ENCODE peak calls at places on chromosomes 11 and 22, in ten cellular contexts. Z, E, O, W, I, P, C, Q, A and F are unnamed samples.
A peak's percentile ranks its signal among the peaks of the same experiment; 100 is the strongest.

GRCh38 chr11:99316761-99317475 is 296.2 kb downstream of the CNTN5 start:
- DNase-seq in Q (no peak), A (no peak), I (no peak), O (no peak), W (no peak), P (no peak), E (no peak), Z (no peak), C (no peak), F (no peak)

GRCh38 chr22:39773976-39774539 is 119.5 kb downstream of the ENTHD1 start:
- DNase-seq in W (no peak), A (no peak), I (peak; percentile 25), P (no peak), E (peak; percentile 8), O (no peak), Z (no peak), C (peak; percentile 60), Q (no peak), F (no peak)

GRCh38 chr11:117597083-117597482 is 199.9 kb downstream of the DSCAML1 start:
- DNase-seq in I (no peak), P (no peak), A (peak; percentile 84), W (peak; percentile 62), O (no peak), C (peak; percentile 66), Z (peak; percentile 48), E (peak; percentile 22), Q (no peak), F (peak; percentile 69)

GRCh38 chr11:70539360-70540095 is 141.2 kb downstream of the CTTN start:
- DNase-seq in I (no peak), P (no peak), E (no peak), Z (no peak), O (no peak), W (no peak), Q (no peak), C (no peak), A (no peak), F (no peak)

GRCh38 chr11:128695539-128696221 is 1.8 kb downstream of the FLI1 start:
- DNase-seq in P (no peak), I (peak; percentile 36), Q (no peak), E (no peak), W (no peak), O (no peak), A (no peak), C (peak; percentile 86), Z (no peak), F (no peak)

GRCh38 chr11:46222485-46223251 is 54.8 kb upstream of the CREB3L1 start:
- DNase-seq in C (no peak), E (no peak), A (no peak), O (no peak), Q (no peak), Z (no peak), W (no peak), I (no peak), P (no peak), F (no peak)

GRCh38 chr11:66080055-66080817 is 10.2 kb downstream of the PACS1 start:
- DNase-seq in W (no peak), P (no peak), C (no peak), I (no peak), O (peak; percentile 48), E (peak; percentile 49), Z (peak; percentile 89), A (no peak), Q (no peak), F (peak; percentile 19)

GRCh38 chr22:46575915-46576555 is 38.6 kb upstream of the CELSR1 start:
- DNase-seq in A (peak; percentile 41), Z (no peak), C (no peak), I (no peak), W (no peak), Q (no peak), E (no peak), P (no peak), O (no peak), F (peak; percentile 68)

GRCh38 chr11:10328314-10329090 is 23.6 kb downstream of the ADM start:
- DNase-seq in W (no peak), Z (peak; percentile 51), O (no peak), I (no peak), P (no peak), Q (no peak), C (no peak), A (no peak), E (no peak), F (no peak)

GRCh38 chr11:8617063-8617462 is 23.0 kb upstream of the STK33 start:
- DNase-seq in C (no peak), P (no peak), I (no peak), O (no peak), Q (no peak), A (no peak), W (no peak), E (no peak), Z (no peak), F (no peak)

GRCh38 chr22:46969491-46969890 is 207.0 kb downstream of the TBC1D22A start:
- DNase-seq in P (no peak), E (no peak), A (no peak), C (no peak), Z (no peak), I (no peak), Q (no peak), O (no peak), W (no peak), F (no peak)

GRCh38 chr22:50141462-50141861 is 29.1 kb upstream of the PANX2 start:
- DNase-seq in Q (peak; percentile 25), Z (no peak), A (no peak), E (no peak), O (no peak), W (no peak), I (no peak), P (no peak), C (no peak), F (no peak)

GRCh38 chr11:3026803-3027202 is 30.4 kb downstream of the CARS1 start:
- DNase-seq in A (no peak), P (no peak), Q (no peak), C (no peak), Z (no peak), E (no peak), I (no peak), W (no peak), O (no peak), F (no peak)

GRCh38 chr11:47271961-47272661 is 2.2 kb downstream of the MADD start:
- DNase-seq in E (no peak), P (no peak), A (no peak), Q (peak; percentile 8), C (no peak), I (no peak), Z (no peak), O (no peak), W (no peak), F (no peak)

GRCh38 chr22:23401111-23401909 is 178.8 kb downstream of the IGLL1 start:
- DNase-seq in Z (peak; percentile 63), P (no peak), A (peak; percentile 8), C (no peak), W (no peak), E (no peak), I (no peak), Q (no peak), O (no peak), F (peak; percentile 88)

GRCh38 chr11:45964911-45965389 is 42.5 kb downstream of the LARGE2 start:
- DNase-seq in O (peak; percentile 30), E (peak; percentile 35), A (peak; percentile 66), P (peak; percentile 36), Q (peak; percentile 76), W (peak; percentile 59), I (peak; percentile 69), C (peak; percentile 62), Z (peak; percentile 80), F (peak; percentile 87)

GRCh38 chr11:91174734-91175133 is 951.9 kb upstream of the CHORDC1 start:
- DNase-seq in A (no peak), W (no peak), E (no peak), Q (no peak), P (no peak), O (no peak), I (no peak), Z (no peak), C (no peak), F (no peak)

GRCh38 chr11:94193288-94193687 is 64.6 kb downstream of the PANX1 start:
- DNase-seq in E (no peak), C (no peak), A (no peak), Z (peak; percentile 85), I (no peak), W (no peak), P (peak; percentile 20), O (no peak), Q (no peak), F (no peak)

GRCh38 chr11:86035164-86035563 is 33.7 kb downstream of the PICALM start:
- DNase-seq in I (no peak), C (no peak), Q (no peak), P (no peak), Z (no peak), A (no peak), W (no peak), O (no peak), E (no peak), F (no peak)

GRCh38 chr22:21564411-21564810 is 3.1 kb upstream of the UBE2L3 start:
- DNase-seq in A (no peak), W (no peak), I (no peak), E (no peak), P (no peak), Z (no peak), O (no peak), C (no peak), Q (no peak), F (no peak)

GRCh38 chr11:96113100-96113710 is 189.3 kb upstream of the MTMR2 start:
- DNase-seq in Z (peak; percentile 62), C (no peak), E (no peak), A (no peak), P (no peak), I (no peak), W (no peak), O (no peak), Q (no peak), F (no peak)

GRCh38 chr11:121486054-121486453 is 33.3 kb upstream of the SORL1-AS1 start:
- DNase-seq in I (no peak), E (no peak), C (no peak), W (no peak), Q (no peak), O (no peak), Z (no peak), P (no peak), A (no peak), F (no peak)

GRCh38 chr11:125253795-125254525 is 89.4 kb downstream of the PKNOX2 start:
- DNase-seq in E (no peak), O (no peak), A (no peak), Z (no peak), C (no peak), W (no peak), Q (no peak), P (no peak), I (no peak), F (no peak)

GRCh38 chr11:5123802-5124521 is 14.2 kb downstream of the OR52A5 start:
- DNase-seq in P (peak; percentile 61), Z (peak; percentile 67), I (peak; percentile 9), O (peak; percentile 11), W (peak; percentile 69), E (peak; percentile 34), A (peak; percentile 83), Q (peak; percentile 59), C (peak; percentile 48), F (peak; percentile 73)

GRCh38 chr11:2652857-2653643 is 46.7 kb downstream of the KCNQ1OT1 start:
- DNase-seq in E (no peak), P (no peak), O (no peak), Z (peak; percentile 0), C (no peak), A (no peak), W (no peak), I (no peak), Q (no peak), F (peak; percentile 29)

GRCh38 chr22:26715392-26715939 is 58.1 kb downstream of the MIAT start:
- DNase-seq in E (no peak), O (no peak), I (no peak), W (no peak), A (no peak), Z (no peak), P (no peak), Q (no peak), C (no peak), F (no peak)

GRCh38 chr11:120017582-120017981 is 120.3 kb downstream of the TRIM29 start:
- DNase-seq in Z (no peak), Q (no peak), W (no peak), A (no peak), O (no peak), P (no peak), E (no peak), C (no peak), I (no peak), F (no peak)

GRCh38 chr22:48303360-48303725 is 1524.3 kb downstream of the BRD1 start:
- DNase-seq in C (no peak), Z (no peak), E (no peak), P (no peak), A (no peak), W (no peak), I (no peak), Q (no peak), O (no peak), F (no peak)